ENCODE peak calls at places on chromosomes 3 and 15, in seven cellular contexts. C is tibial artery; S is left lung; Y is mucosa of descending colon; V is GM23248; U is naive thymus-derived CD4-positive, alpha-beta T cell; A is PC-9. K is an unnamed sample.

GRCh38 chr15:101070502-101071273 is 151.5 kb downstream of the LRRK1 start:
- DNase-seq in C (no peak), S (no peak), Y (no peak), V (peak; percentile 90), U (no peak), A (peak; percentile 14), K (no peak)

GRCh38 chr3:17479681-17480405 is 262.6 kb downstream of the TBC1D5 start:
- DNase-seq in C (no peak), S (peak; percentile 58), Y (no peak), V (no peak), U (no peak), A (no peak), K (no peak)

GRCh38 chr3:51319271-51319670 is 65.8 kb upstream of the MANF start:
- DNase-seq in C (no peak), S (no peak), Y (no peak), V (peak; percentile 81), U (no peak), A (no peak), K (no peak)

GRCh38 chr3:184874709-184875644 is 63.0 kb downstream of the VPS8 start:
- DNase-seq in C (no peak), S (no peak), Y (peak; percentile 57), V (peak; percentile 53), U (no peak), A (peak; percentile 37), K (no peak)

GRCh38 chr3:108891833-108892232 is 61.8 kb downstream of the GUCA1C start:
- DNase-seq in C (no peak), S (no peak), Y (no peak), V (no peak), U (no peak), A (no peak), K (no peak)

GRCh38 chr3:141331370-141332318 is 36.7 kb upstream of the ZBTB38 start:
- DNase-seq in C (peak; percentile 91), S (no peak), Y (no peak), V (peak; percentile 98), U (no peak), A (peak; percentile 67), K (no peak)

GRCh38 chr15:69664572-69665326 is 212.1 kb downstream of the RPLP1 start:
- DNase-seq in C (no peak), S (no peak), Y (no peak), V (no peak), U (no peak), A (no peak), K (no peak)

GRCh38 chr3:145286937-145287336 is 874.0 kb downstream of the PLOD2 start:
- DNase-seq in C (no peak), S (no peak), Y (no peak), V (no peak), U (no peak), A (no peak), K (no peak)

GRCh38 chr3:39127907-39128303 is 20.4 kb downstream of the TTC21A start:
- DNase-seq in C (no peak), S (no peak), Y (no peak), V (no peak), U (no peak), A (no peak), K (no peak)

GRCh38 chr3:72273615-72274014 is 488.7 kb upstream of the PROK2 start:
- DNase-seq in C (no peak), S (no peak), Y (no peak), V (peak; percentile 58), U (no peak), A (no peak), K (no peak)

GRCh38 chr3:63809607-63810006 is 9.5 kb upstream of the C3orf49 start:
- DNase-seq in C (no peak), S (no peak), Y (no peak), V (peak; percentile 19), U (no peak), A (no peak), K (no peak)

GRCh38 chr3:192063570-192063969 is 602.6 kb downstream of the PYDC2 start:
- DNase-seq in C (no peak), S (peak; percentile 41), Y (peak; percentile 9), V (no peak), U (no peak), A (peak; percentile 67), K (no peak)

GRCh38 chr3:64740232-64740631 is 52.4 kb upstream of the ADAMTS9 start:
- DNase-seq in C (no peak), S (no peak), Y (no peak), V (peak; percentile 35), U (no peak), A (no peak), K (no peak)

GRCh38 chr3:52827441-52827840 is 3.0 kb downstream of the ITIH4 start:
- DNase-seq in C (no peak), S (no peak), Y (no peak), V (peak; percentile 49), U (no peak), A (no peak), K (no peak)

GRCh38 chr15:67407709-67408257 is 113.1 kb upstream of the C15orf61 start:
- DNase-seq in C (no peak), S (no peak), Y (no peak), V (no peak), U (no peak), A (no peak), K (no peak)

GRCh38 chr3:161893972-161894371 is 397.4 kb downstream of the OTOL1 start:
- DNase-seq in C (no peak), S (no peak), Y (no peak), V (peak; percentile 64), U (no peak), A (no peak), K (no peak)

GRCh38 chr15:101436526-101436925 is 53.0 kb downstream of the PCSK6 start:
- DNase-seq in C (no peak), S (no peak), Y (no peak), V (no peak), U (no peak), A (no peak), K (no peak)

GRCh38 chr3:60497922-60498321 is 753.3 kb downstream of the FHIT start:
- DNase-seq in C (no peak), S (no peak), Y (peak; percentile 3), V (no peak), U (no peak), A (no peak), K (no peak)

GRCh38 chr3:159001711-159002110 is 199.9 kb downstream of the MFSD1 start:
- DNase-seq in C (no peak), S (no peak), Y (no peak), V (no peak), U (no peak), A (no peak), K (no peak)

GRCh38 chr15:66565731-66566130 is at the start of gene LCTL:
- DNase-seq in C (no peak), S (no peak), Y (no peak), V (peak; percentile 44), U (no peak), A (no peak), K (no peak)

GRCh38 chr3:128226794-128227399 is 73.6 kb downstream of the EEFSEC start:
- DNase-seq in C (no peak), S (no peak), Y (peak; percentile 42), V (peak; percentile 35), U (peak; percentile 38), A (peak; percentile 68), K (peak; percentile 30)

GRCh38 chr15:45064386-45064785 is 41.4 kb downstream of the SORD start:
- DNase-seq in C (no peak), S (no peak), Y (no peak), V (peak; percentile 2), U (no peak), A (peak; percentile 64), K (no peak)

GRCh38 chr15:100596792-100597191 is 5.2 kb downstream of the LINS1 start:
- DNase-seq in C (no peak), S (no peak), Y (peak; percentile 35), V (no peak), U (peak; percentile 84), A (no peak), K (peak; percentile 88)

GRCh38 chr3:190320594-190321362 is 1.5 kb downstream of the CLDN1 start:
- DNase-seq in C (no peak), S (no peak), Y (no peak), V (no peak), U (no peak), A (no peak), K (no peak)

GRCh38 chr15:73708691-73709090 is 24.5 kb downstream of the CD276 start:
- DNase-seq in C (no peak), S (no peak), Y (no peak), V (no peak), U (no peak), A (no peak), K (no peak)
- H3K36me3 ChIP-seq in C (peaks cover 46% of the 10 kb centered on the region), S (peaks cover 37% of the 10 kb centered on the region), Y (no peaks in the 10 kb centered on the region), V (peaks cover 7% of the 10 kb centered on the region), U (no peaks in the 10 kb centered on the region), A (no peaks in the 10 kb centered on the region), K (no peaks in the 10 kb centered on the region)

DNA sequence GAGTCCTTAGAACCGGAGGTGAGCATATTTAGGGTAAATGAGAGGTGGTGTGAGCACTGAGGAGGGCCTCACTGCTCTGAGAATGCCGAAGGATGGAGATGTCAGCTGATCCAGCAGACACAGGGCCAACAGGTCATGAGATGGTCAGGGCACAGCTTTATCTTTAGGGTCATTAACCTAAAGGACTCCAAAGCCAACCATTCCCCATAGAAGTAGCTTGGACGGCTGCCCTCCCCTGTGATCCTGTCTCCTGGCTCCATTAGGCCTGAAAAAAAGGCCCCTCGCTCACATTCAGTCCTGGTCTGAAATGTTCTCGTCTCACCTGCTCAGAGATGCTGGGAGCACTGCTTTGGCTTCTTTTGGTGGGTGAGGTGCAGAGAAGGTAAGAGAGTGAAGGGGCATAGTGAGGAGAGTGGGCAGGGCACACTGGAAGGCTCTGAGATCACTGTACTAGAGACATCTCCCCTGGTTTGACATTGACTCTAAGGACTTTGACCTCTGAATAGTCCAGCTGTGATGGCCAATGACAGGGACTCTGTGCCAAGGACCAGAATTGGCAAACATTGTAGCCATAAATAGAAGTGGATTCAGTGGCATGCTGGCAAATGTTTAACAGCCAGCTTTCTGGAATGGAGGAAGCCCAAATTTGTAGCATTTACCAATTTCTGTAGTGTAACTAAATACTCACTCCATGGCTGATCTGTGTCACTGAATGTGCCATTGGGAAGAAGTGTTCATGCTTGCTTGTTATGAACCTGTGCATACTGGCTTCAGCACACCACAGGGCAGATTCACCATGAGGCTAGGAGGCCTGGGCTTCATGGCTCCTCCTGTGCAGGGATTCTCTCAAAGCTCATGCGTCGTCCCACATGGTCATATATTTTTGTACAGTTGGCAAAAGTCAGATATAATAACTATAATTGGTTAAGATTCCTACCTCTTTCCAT is 76.2 kb upstream of the MRPS22 start:
- DNase-seq in C (no peak), S (no peak), Y (peak; percentile 19), V (no peak), U (no peak), A (no peak), K (no peak)
- H3K4me3 ChIP-seq in C (no peak overlapping the region), S (no peak overlapping the region), Y (no peak overlapping the region), V (no peak overlapping the region), U (no peak overlapping the region), A (no peak overlapping the region), K (no peak overlapping the region)

GRCh38 chr15:58639002-58639756 is 110.3 kb downstream of the ADAM10 start:
- DNase-seq in C (no peak), S (no peak), Y (no peak), V (no peak), U (no peak), A (no peak), K (no peak)
- H3K36me3 ChIP-seq in C (peaks cover 5% of the 10 kb centered on the region), S (peaks cover 62% of the 10 kb centered on the region), Y (peaks cover 5% of the 10 kb centered on the region), V (peaks cover 50% of the 10 kb centered on the region), U (no peaks in the 10 kb centered on the region), A (peaks cover 23% of the 10 kb centered on the region), K (peaks cover 10% of the 10 kb centered on the region)

DNA sequence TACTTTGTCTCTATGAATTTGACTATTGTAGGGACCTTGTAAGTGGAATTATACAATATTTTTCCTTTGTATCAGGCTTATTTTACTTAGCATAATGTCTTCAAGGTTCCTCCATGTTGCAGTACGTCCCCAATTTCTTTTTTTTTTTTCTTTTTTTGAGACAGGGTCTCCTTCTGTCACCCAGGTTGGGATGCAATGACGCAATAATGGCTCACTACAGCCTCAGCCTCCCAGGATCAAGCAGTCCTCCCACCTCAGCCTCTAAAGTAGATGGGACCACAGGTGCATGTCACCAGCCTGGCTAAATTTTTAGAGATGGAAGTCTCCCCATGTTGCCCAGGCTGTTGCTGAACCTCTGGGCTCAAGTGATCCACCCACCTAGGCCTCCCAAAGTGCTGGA is 40.5 kb upstream of the RPS17 start:
- DNase-seq in C (no peak), S (no peak), Y (no peak), V (no peak), U (no peak), A (no peak), K (no peak)
- H3K4me3 ChIP-seq in C (no peak overlapping the region), S (no peak overlapping the region), Y (no peak overlapping the region), V (no peak overlapping the region), U (no peak overlapping the region), A (no peak overlapping the region), K (no peak overlapping the region)